ENCODE peak calls at places on chromosomes 13 and 19, in ten cellular contexts. M is tibial artery; I is endodermal cell; N is RWPE1; S is H9; W is HFFc6; P is AG09309; O is CD4-positive, alpha-beta T cell; U is lower lobe of right lung; K is type B pancreatic cell. E is an unnamed sample.

GRCh38 chr19:41537789-41538188 is 38.2 kb upstream of the CEACAM21 start:
- DNase-seq in K (no peak), I (peak), N (no peak), M (no peak), U (no peak), W (peak), O (no peak), P (no peak), S (no peak), E (no peak)

GRCh38 chr13:110374644-110375370 is 67.7 kb downstream of the COL4A2 start:
- DNase-seq in M (no peak), S (no peak), N (no peak), U (no peak), K (no peak), P (no peak), I (no peak), O (no peak), W (no peak), E (no peak)

GRCh38 chr13:28714651-28715050 is 4.1 kb downstream of the SLC46A3 start:
- DNase-seq in K (no peak), M (no peak), S (no peak), U (no peak), W (no peak), N (no peak), P (no peak), O (no peak), I (no peak), E (no peak)

GRCh38 chr13:19153782-19154450 is 27.7 kb downstream of the TUBA3C start:
- DNase-seq in I (no peak), M (no peak), O (no peak), W (no peak), U (no peak), K (no peak), S (no peak), P (no peak), N (no peak), E (no peak)

GRCh38 chr19:28242317-28242927 is 970.5 kb downstream of the UQCRFS1 start:
- DNase-seq in S (peak), I (peak), W (no peak), O (no peak), M (no peak), U (no peak), N (peak), P (no peak), K (peak), E (no peak)

GRCh38 chr19:1483067-1483978 is 4.3 kb upstream of the C19orf25 start:
- DNase-seq in N (no peak), U (peak), P (no peak), K (no peak), O (no peak), I (no peak), S (peak), M (no peak), W (no peak), E (peak)

GRCh38 chr13:43242040-43242439 is 218.7 kb downstream of the DNAJC15 start:
- DNase-seq in U (no peak), M (no peak), K (no peak), N (no peak), O (no peak), S (no peak), P (no peak), W (no peak), I (no peak), E (no peak)

GRCh38 chr19:19466201-19466600 is 49.1 kb downstream of the TSSK6 start:
- DNase-seq in O (no peak), P (no peak), W (no peak), I (no peak), K (no peak), U (peak), M (no peak), N (no peak), S (no peak), E (no peak)

GRCh38 chr19:18086590-18087138 is at the start of gene IL12RB1:
- DNase-seq in W (no peak), S (no peak), U (peak), M (no peak), I (no peak), K (no peak), O (peak), P (no peak), N (no peak), E (peak)

GRCh38 chr13:42039457-42039945 is 8.9 kb upstream of the DGKH start:
- DNase-seq in S (no peak), N (peak), O (no peak), M (no peak), K (no peak), W (no peak), P (no peak), I (peak), U (no peak), E (peak)

GRCh38 chr19:50519006-50519575 is 5.4 kb upstream of the ASPDH start:
- DNase-seq in W (no peak), S (no peak), K (no peak), U (peak), M (no peak), P (no peak), O (no peak), N (no peak), I (no peak), E (no peak)

GRCh38 chr13:108560092-108560491 is 69.3 kb upstream of the MYO16 start:
- DNase-seq in M (no peak), P (no peak), O (no peak), U (no peak), S (no peak), N (no peak), W (no peak), I (no peak), K (no peak), E (no peak)

DNA sequence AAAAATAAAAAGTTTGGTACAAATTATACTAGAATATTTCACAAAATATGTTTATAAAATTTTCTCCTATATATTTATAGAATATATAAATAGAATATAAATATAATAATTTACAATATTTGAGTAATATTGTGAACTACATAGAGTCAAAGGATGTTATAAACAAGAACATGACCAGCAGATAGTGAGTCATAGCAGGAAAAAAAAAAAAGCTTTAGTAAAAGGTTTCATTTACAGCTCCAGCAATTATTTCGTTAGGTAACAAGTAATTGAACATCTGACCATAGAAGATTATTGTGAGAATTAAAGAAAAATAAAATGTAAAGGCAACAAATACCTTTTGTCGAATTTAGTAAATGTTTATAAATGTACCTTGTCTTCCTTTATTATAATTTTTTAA is 864.1 kb downstream of the PCDH17 start:
- DNase-seq in N (no peak), I (no peak), P (no peak), O (no peak), W (no peak), S (no peak), U (no peak), M (no peak), K (no peak), E (no peak)
- TF ChIP-seq CTCF in N (no peak), I (no peak), P (no peak), O (no peak), W (no peak), S (no peak), U (no peak), M (no peak), K (no peak), E (no peak)

DNA sequence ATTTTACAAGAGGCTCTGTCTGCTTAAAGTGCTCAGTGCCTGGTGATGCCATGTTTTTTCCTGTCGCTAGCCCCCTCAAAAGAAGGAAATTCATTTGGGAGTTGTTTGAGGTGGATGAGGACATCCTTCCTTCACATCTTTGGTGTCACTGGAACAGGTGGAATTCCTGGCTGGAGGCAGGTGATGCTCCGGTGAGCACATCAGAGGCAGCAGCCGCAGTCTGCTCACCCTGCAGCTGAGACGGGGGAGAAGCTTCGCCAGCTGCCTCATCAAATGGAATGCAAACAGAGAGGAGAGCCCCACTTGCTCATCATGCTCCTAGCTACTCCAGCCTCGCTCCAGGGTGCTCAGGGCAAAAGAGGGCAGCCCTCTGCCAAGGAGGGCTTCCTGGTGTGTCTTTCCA is 74.1 kb upstream of the UBL3 start:
- DNase-seq in O (no peak), N (peak), W (peak), S (no peak), P (peak), K (no peak), I (no peak), U (no peak), M (no peak), E (no peak)
- TF ChIP-seq CTCF in O (no peak), N (peak), W (no peak), S (no peak), P (no peak), K (no peak), I (peak), U (no peak), M (no peak), E (no peak)

GRCh38 chr13:70714993-70715392 is 606.7 kb upstream of the KLHL1 start:
- DNase-seq in U (no peak), P (no peak), W (no peak), S (no peak), M (no peak), O (no peak), N (no peak), I (no peak), K (no peak), E (no peak)
- TF ChIP-seq CTCF in U (no peak), P (no peak), W (no peak), S (peak), M (no peak), O (no peak), N (no peak), I (peak), K (peak), E (no peak)

GRCh38 chr13:30212256-30212655 is 95.1 kb downstream of the KATNAL1 start:
- DNase-seq in M (no peak), S (no peak), I (no peak), O (no peak), K (no peak), U (no peak), P (no peak), N (no peak), W (no peak), E (no peak)

DNA sequence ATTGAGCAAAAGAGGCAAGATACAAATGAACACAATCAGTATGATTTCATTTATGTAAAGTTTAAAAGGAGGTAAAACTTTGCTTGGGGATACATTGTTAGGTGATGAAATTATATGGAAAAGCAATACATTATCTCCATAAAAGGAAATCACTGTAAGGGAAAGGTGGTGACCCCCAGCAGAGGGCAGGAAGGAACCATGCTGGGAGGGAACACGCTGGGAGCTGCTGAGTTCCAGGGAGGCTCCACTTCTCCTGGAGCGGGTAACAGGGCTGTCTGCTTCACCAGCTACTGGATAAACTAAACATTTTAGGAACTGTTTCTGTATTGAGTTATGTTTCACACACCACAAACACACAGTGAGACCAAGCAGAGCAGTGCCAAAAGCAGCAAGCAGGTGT is 91.2 kb downstream of the KATNAL1 start:
- DNase-seq in K (no peak), S (no peak), I (peak), W (no peak), U (no peak), N (no peak), P (no peak), M (no peak), O (no peak), E (no peak)
- TF ChIP-seq CTCF in K (no peak), S (no peak), I (no peak), W (no peak), U (no peak), N (no peak), P (no peak), M (no peak), O (no peak), E (no peak)

DNA sequence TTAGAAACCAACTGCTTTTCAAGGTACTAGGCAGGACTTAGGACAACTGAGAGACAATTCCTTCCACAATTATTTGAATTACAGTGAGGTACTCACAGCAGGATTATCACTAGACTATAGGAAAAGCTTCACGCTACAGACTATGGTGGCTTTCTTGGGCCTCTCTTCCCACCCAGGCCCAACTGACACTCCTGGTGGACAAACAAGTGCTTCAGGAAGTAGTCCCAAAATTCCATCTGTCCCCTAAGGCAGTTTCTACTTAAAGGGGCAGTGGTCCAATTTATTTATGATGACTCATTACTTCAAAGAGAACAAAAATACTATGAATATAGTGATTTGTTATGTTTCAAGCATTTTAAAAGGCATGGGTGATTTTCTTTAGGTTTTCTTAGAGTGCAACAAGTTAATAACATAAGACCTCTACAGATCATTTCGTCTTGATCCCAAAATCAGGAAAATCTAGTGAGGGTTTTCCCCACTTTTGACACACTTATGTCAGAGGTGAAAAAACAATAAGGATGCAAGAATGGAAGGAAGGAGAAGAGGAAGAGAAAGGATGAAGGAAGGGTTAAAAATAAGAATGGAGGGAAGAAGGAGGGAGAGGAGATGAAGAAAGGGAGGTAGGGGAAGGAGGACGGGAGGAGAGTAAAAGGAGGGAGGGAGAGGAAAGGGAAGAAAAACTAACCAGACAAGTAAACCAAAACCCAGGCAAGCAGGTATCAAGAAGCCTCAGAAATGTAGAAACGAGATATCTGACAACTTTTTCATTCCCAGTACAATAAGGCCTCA is 100.7 kb downstream of the SERP2 start:
- DNase-seq in P (no peak), I (no peak), U (no peak), W (no peak), N (no peak), K (no peak), S (no peak), O (no peak), M (no peak), E (no peak)
- TF ChIP-seq CTCF in P (no peak), I (peak), U (no peak), W (no peak), N (no peak), K (peak), S (no peak), O (no peak), M (no peak), E (no peak)

DNA sequence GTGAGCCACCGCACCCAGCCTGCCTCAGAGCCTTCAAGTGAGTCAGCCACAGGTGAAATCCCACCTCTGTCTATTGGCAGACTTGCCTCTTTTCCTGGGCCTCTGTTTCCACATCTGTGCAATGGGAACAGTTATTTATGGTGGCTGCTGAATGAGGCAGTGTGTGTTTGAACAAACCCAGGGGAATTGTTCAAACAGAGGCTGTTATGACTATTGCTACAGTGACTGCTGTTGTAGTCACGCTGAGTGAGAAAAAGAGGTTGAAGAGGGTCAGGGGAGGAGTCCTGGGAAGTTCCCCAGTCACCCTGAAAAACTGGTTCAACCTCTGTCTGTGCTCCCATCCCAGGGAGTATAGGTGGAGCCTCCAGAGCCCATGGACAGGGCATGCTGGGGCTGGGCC is at the start of gene CEACAM19:
- DNase-seq in W (no peak), I (no peak), S (no peak), O (no peak), N (peak), U (no peak), P (no peak), K (no peak), M (no peak), E (peak)
- TF ChIP-seq CTCF in W (no peak), I (no peak), S (no peak), O (no peak), N (no peak), U (no peak), P (no peak), K (no peak), M (no peak), E (no peak)

E was measured in GM13977.